ENCODE peak calls at places on chromosomes 7 and 10, in nine cellular contexts. H is cardiac fibroblast, P is endothelial cell, E is left ventricle myocardium inferior, O is upper lobe of left lung, Y is colonic mucosa, Q is fibroblast of pulmonary artery, C is GM12865, T is stomach. U is an unnamed sample.

GRCh38 chr7:31991846-31992245 is 78.4 kb downstream of the PDE1C start:
- DNase-seq in Y (no peak), H (no peak), O (no peak), E (no peak), T (no peak), P (no peak), Q (no peak), C (no peak), U (no peak)

GRCh38 chr7:108109216-108109908 is 20.8 kb downstream of the LAMB4 start:
- DNase-seq in C (peak), Q (peak), Y (no peak), T (no peak), O (no peak), P (no peak), H (peak), E (no peak), U (no peak)

GRCh38 chr10:62647375-62648092 is 157.0 kb upstream of the ADO start:
- DNase-seq in Q (no peak), Y (no peak), H (no peak), O (no peak), C (peak), T (no peak), E (no peak), P (no peak), U (no peak)

GRCh38 chr10:23869996-23870395 is 338.9 kb upstream of the KIAA1217 start:
- DNase-seq in P (no peak), T (no peak), Y (no peak), C (no peak), O (no peak), H (no peak), Q (no peak), E (no peak), U (no peak)

GRCh38 chr10:21726601-21727295 is 192.7 kb downstream of the MLLT10 start:
- DNase-seq in Q (no peak), C (no peak), H (no peak), P (no peak), T (no peak), E (no peak), Y (no peak), O (no peak), U (no peak)

GRCh38 chr10:74586088-74586585 is 240.3 kb upstream of the KAT6B start:
- DNase-seq in C (peak), E (no peak), Y (no peak), P (no peak), O (no peak), H (peak), Q (no peak), T (no peak), U (no peak)

GRCh38 chr7:149830997-149831729 is 7.0 kb upstream of the ZNF862 start:
- DNase-seq in T (no peak), E (no peak), P (no peak), Q (no peak), C (no peak), Y (no peak), H (no peak), O (peak), U (no peak)

GRCh38 chr10:88270871-88271713 is 312.0 kb downstream of the RNLS start:
- DNase-seq in P (no peak), E (no peak), C (peak), Q (peak), H (peak), T (no peak), Y (no peak), O (no peak), U (peak)

GRCh38 chr7:17474724-17475344 is 176.4 kb downstream of the AHR start:
- DNase-seq in C (no peak), Q (no peak), O (no peak), T (no peak), P (peak), Y (no peak), E (no peak), H (no peak), U (no peak)

DNA sequence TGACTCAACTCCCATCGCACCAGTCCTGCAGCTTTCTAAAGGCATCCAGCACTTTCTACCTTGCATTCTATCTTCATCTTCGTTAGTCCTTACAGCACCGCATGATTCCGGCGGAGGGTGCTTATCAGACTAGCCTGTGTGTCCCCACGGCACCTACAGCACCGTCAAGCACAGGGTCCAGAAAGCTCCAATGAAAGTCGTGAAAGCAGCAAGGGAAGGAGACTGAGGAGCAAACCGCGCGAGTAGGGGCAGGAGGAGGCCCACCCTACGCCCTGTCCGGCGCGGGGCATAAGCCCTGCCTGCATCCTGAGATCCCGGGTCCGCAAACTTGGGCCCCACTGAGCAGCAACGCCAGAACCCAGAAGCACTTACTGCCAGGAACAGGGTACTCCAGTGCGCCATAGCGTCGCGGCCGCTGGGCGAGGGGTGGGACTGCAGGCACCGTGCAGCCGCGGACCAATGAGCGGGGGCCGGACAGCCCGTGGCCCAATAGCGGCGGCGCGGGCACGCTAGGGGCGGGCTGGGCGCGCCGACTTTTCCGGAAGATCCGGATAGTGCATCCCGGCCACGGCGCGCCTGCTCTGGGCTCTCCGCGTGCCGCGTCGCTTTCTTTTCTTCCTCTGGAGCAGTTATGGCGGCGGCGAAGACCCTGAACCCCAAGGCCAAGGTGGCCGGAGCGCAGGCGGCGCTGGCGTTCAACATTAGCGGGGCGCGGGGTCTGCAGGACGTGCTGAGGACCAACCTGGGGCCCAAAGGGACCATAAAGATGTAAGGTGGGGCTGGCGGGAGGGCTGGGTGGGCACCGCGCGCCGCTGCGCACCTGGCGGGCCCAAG is 122.1 kb upstream of the VKORC1L1 start:
- DNase-seq in E (peak), C (peak), O (peak), Q (peak), H (peak), T (peak), Y (peak), P (peak), U (peak)
- TF ChIP-seq CTCF in E (peak), C (no peak), O (peak), Q (no peak), H (no peak), T (no peak), Y (no peak), P (no peak), U (no peak)

GRCh38 chr7:88789480-88790064 is 6.0 kb downstream of the TEX47 start:
- DNase-seq in Y (no peak), T (no peak), Q (peak), P (no peak), O (no peak), E (no peak), C (peak), H (peak), U (no peak)
- TF ChIP-seq CTCF in Y (peak), T (no peak), Q (peak), P (peak), O (no peak), E (peak), C (peak), H (peak), U (no peak)

GRCh38 chr10:132462463-132463332 is 65.7 kb downstream of the PWWP2B start:
- DNase-seq in Q (no peak), O (no peak), H (no peak), P (no peak), Y (no peak), T (no peak), E (peak), C (no peak), U (no peak)

GRCh38 chr10:132461683-132462231 is 64.8 kb downstream of the PWWP2B start:
- DNase-seq in T (peak), P (no peak), C (no peak), Q (no peak), E (peak), H (no peak), O (no peak), Y (peak), U (no peak)

GRCh38 chr10:132464256-132465192 is 67.5 kb downstream of the PWWP2B start:
- DNase-seq in H (peak), Y (peak), Q (peak), P (no peak), O (no peak), T (peak), E (peak), C (no peak), U (no peak)

GRCh38 chr10:132465193-132465888 is 68.3 kb downstream of the PWWP2B start:
- DNase-seq in C (no peak), Q (no peak), P (no peak), O (no peak), Y (peak), T (no peak), H (no peak), E (no peak), U (no peak)

GRCh38 chr10:132463333-132464255 is 66.6 kb downstream of the PWWP2B start:
- DNase-seq in P (no peak), O (no peak), E (no peak), C (no peak), H (no peak), Q (peak), Y (no peak), T (no peak), U (no peak)
- TF ChIP-seq CTCF in P (no peak), O (no peak), E (peak), C (no peak), H (peak), Q (no peak), Y (no peak), T (no peak), U (no peak)

GRCh38 chr10:14820775-14821154 is 17.1 kb downstream of the CDNF start:
- DNase-seq in O (no peak), Q (no peak), E (no peak), H (no peak), C (no peak), T (no peak), Y (no peak), P (no peak), U (no peak)

GRCh38 chr10:14823966-14824365 is 13.9 kb downstream of the CDNF start:
- DNase-seq in H (no peak), T (no peak), P (no peak), O (no peak), C (no peak), E (no peak), Y (no peak), Q (no peak), U (no peak)

GRCh38 chr10:14821635-14822375 is 16.0 kb downstream of the CDNF start:
- DNase-seq in O (no peak), Q (no peak), Y (no peak), H (no peak), E (no peak), C (no peak), T (no peak), P (no peak), U (no peak)

GRCh38 chr10:14822879-14823755 is 14.7 kb downstream of the CDNF start:
- DNase-seq in P (peak), Y (peak), C (peak), O (no peak), Q (peak), H (peak), E (peak), T (peak), U (no peak)

GRCh38 chr10:14820010-14820774 is 17.6 kb downstream of the CDNF start:
- DNase-seq in O (no peak), T (no peak), H (peak), C (no peak), Y (no peak), P (no peak), Q (peak), E (no peak), U (no peak)
- TF ChIP-seq CTCF in O (no peak), T (no peak), H (no peak), C (no peak), Y (no peak), P (no peak), Q (no peak), E (no peak), U (no peak)

GRCh38 chr10:25849268-25849667 is 84.8 kb upstream of the MYO3A start:
- DNase-seq in P (no peak), Y (no peak), E (no peak), Q (no peak), T (no peak), O (no peak), C (no peak), H (no peak), U (no peak)
- TF ChIP-seq CTCF in P (no peak), Y (no peak), E (no peak), Q (no peak), T (no peak), O (no peak), C (no peak), H (no peak), U (no peak)

GRCh38 chr7:110130669-110131068 is 960.3 kb upstream of the LRRN3 start:
- DNase-seq in T (no peak), Q (no peak), Y (no peak), O (no peak), E (no peak), C (no peak), P (no peak), H (no peak), U (no peak)
- TF ChIP-seq CTCF in T (no peak), Q (no peak), Y (no peak), O (no peak), E (no peak), C (peak), P (no peak), H (no peak), U (no peak)

DNA sequence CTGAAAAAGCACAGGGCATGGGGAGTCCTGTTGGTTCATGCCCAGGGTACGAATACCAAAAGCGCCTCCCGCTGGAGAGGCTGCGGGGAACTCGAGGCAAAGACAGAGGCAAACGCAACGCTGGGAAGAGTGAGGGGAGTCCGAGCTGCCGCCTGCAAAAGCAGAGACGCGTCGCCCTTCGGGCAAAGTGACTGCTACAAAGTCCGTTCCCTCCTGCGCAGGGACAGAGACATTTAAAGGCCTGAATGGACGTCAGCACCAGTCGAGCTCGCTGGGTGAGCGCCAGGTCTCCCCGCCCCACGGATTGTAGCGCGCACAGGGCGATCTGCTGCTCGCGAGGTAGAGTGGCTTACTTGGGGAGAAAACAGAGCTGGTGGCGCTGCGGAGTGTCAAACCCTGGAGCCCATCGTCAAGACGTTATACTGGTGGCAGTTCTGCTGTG is 732.8 kb downstream of the ZWINT start:
- DNase-seq in C (no peak), E (no peak), O (no peak), T (peak), H (no peak), Q (no peak), P (peak), Y (peak), U (no peak)
- TF ChIP-seq CTCF in C (no peak), E (no peak), O (no peak), T (no peak), H (no peak), Q (no peak), P (no peak), Y (no peak), U (no peak)

DNA sequence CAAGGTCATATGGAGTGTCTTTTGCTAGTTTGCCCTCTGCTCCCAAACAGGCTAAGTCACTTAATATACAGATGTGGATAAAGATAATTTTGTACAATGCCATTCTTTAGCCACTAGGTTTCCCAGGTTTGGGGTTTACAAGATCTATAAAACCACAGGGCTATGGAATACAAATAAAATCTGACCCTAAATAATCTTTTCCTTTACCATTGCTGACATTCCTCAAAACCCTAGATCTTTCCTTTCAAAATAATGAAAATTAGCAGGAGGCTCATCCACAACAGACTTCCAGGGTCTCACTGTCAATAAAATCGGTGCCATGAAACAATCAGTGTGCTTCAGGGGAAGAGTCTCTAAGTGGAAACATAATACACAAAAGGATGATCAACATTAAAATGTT is 148.4 kb downstream of the CPEB3 start:
- DNase-seq in E (no peak), T (no peak), H (no peak), Q (no peak), P (no peak), O (no peak), C (no peak), Y (no peak), U (no peak)
- TF ChIP-seq CTCF in E (no peak), T (no peak), H (peak), Q (peak), P (no peak), O (no peak), C (no peak), Y (no peak), U (no peak)

U was measured in activated B cell treated with CpG ODN at 0.5 μM for 24 hours.